ENCODE peak calls at places on chromosomes 12 and 14, in ten cellular contexts. R is AG20443, I is left cardiac atrium, S is cortex of kidney, H is glomerular endothelial cell, Q is hypothalamus, A is EL, N is AG10803, Y is Ammon's horn, M is astrocyte of the cerebellum. D is an unnamed sample.

GRCh38 chr12:27437839-27438238 is 8.7 kb upstream of the SMCO2 start:
- DNase-seq in R (no peak), I (no peak), S (no peak), H (no peak), Q (no peak), A (no peak), N (no peak), Y (no peak), M (no peak), D (no peak)

GRCh38 chr12:78331764-78332163 is 501.1 kb downstream of the NAV3 start:
- DNase-seq in R (no peak), I (no peak), S (no peak), H (no peak), Q (no peak), A (no peak), N (peak), Y (peak), M (no peak), D (no peak)

GRCh38 chr12:42760550-42760949 is 171.0 kb upstream of the PRICKLE1 start:
- DNase-seq in R (no peak), I (no peak), S (no peak), H (no peak), Q (no peak), A (no peak), N (no peak), Y (no peak), M (no peak), D (no peak)

GRCh38 chr14:92630367-92630766 is 116.8 kb downstream of the RIN3 start:
- DNase-seq in R (no peak), I (no peak), S (no peak), H (no peak), Q (no peak), A (no peak), N (no peak), Y (no peak), M (no peak), D (no peak)

GRCh38 chr12:12735301-12735700 is 18.1 kb downstream of the CDKN1B start:
- DNase-seq in R (no peak), I (no peak), S (no peak), H (no peak), Q (no peak), A (peak), N (peak), Y (no peak), M (no peak), D (peak)

GRCh38 chr14:92702441-92702918 is 45.9 kb downstream of the LGMN start:
- DNase-seq in R (no peak), I (no peak), S (no peak), H (no peak), Q (no peak), A (no peak), N (no peak), Y (peak), M (no peak), D (no peak)

GRCh38 chr12:113844495-113845175 is 121.5 kb downstream of the RBM19 start:
- DNase-seq in R (no peak), I (no peak), S (no peak), H (no peak), Q (no peak), A (no peak), N (no peak), Y (no peak), M (no peak), D (no peak)

GRCh38 chr14:69658664-69659261 is 47.4 kb downstream of the SUSD6 start:
- DNase-seq in R (no peak), I (no peak), S (no peak), H (no peak), Q (no peak), A (no peak), N (no peak), Y (no peak), M (no peak), D (no peak)

GRCh38 chr12:131994589-131994988 is 44.8 kb downstream of the EP400 start:
- DNase-seq in R (no peak), I (no peak), S (no peak), H (no peak), Q (no peak), A (no peak), N (no peak), Y (no peak), M (no peak), D (no peak)

GRCh38 chr14:68666206-68666730 is 126.6 kb downstream of the ZFP36L1 start:
- DNase-seq in R (no peak), I (no peak), S (no peak), H (no peak), Q (no peak), A (no peak), N (no peak), Y (no peak), M (no peak), D (no peak)

GRCh38 chr12:23556661-23557060 is 392.8 kb downstream of the SOX5 start:
- DNase-seq in R (no peak), I (no peak), S (no peak), H (no peak), Q (no peak), A (no peak), N (no peak), Y (no peak), M (no peak), D (no peak)

GRCh38 chr14:61601923-61602732 is 93.2 kb upstream of the HIF1A start:
- DNase-seq in R (no peak), I (no peak), S (no peak), H (no peak), Q (no peak), A (no peak), N (no peak), Y (no peak), M (no peak), D (no peak)

GRCh38 chr14:92717571-92718042 is 30.8 kb downstream of the LGMN start:
- DNase-seq in R (no peak), I (no peak), S (no peak), H (no peak), Q (no peak), A (no peak), N (no peak), Y (no peak), M (no peak), D (no peak)

GRCh38 chr12:86411710-86412109 is 155.5 kb upstream of the MGAT4C start:
- DNase-seq in R (no peak), I (no peak), S (no peak), H (no peak), Q (no peak), A (no peak), N (no peak), Y (no peak), M (no peak), D (no peak)

GRCh38 chr14:56810850-56811595 is 744 bp upstream of the OTX2 start:
- DNase-seq in R (no peak), I (no peak), S (no peak), H (no peak), Q (no peak), A (no peak), N (no peak), Y (no peak), M (no peak), D (no peak)

GRCh38 chr14:73452341-73453191 is 5.8 kb downstream of the NUMB start:
- DNase-seq in R (no peak), I (no peak), S (no peak), H (no peak), Q (no peak), A (peak), N (peak), Y (no peak), M (peak), D (peak)

GRCh38 chr12:9134981-9135628 is 19.4 kb upstream of the A2M start:
- DNase-seq in R (no peak), I (no peak), S (no peak), H (no peak), Q (no peak), A (peak), N (no peak), Y (no peak), M (no peak), D (no peak)

GRCh38 chr12:46365951-46366379 is 6.6 kb downstream of the SLC38A2 start:
- DNase-seq in R (no peak), I (no peak), S (no peak), H (no peak), Q (no peak), A (no peak), N (no peak), Y (no peak), M (no peak), D (no peak)

GRCh38 chr14:64943556-64943955 is 1.0 kb upstream of the GPX2 start:
- DNase-seq in R (no peak), I (no peak), S (no peak), H (no peak), Q (no peak), A (no peak), N (no peak), Y (no peak), M (no peak), D (no peak)

GRCh38 chr14:53011053-53011462 is 60.2 kb upstream of the FERMT2 start:
- DNase-seq in R (peak), I (peak), S (no peak), H (no peak), Q (no peak), A (peak), N (peak), Y (peak), M (peak), D (peak)

GRCh38 chr12:107134558-107134957 is 41.2 kb upstream of the CRY1 start:
- DNase-seq in R (no peak), I (no peak), S (no peak), H (no peak), Q (no peak), A (peak), N (no peak), Y (no peak), M (no peak), D (no peak)

GRCh38 chr14:103206023-103206481 is 82.8 kb downstream of the TNFAIP2 start:
- DNase-seq in R (peak), I (no peak), S (no peak), H (no peak), Q (no peak), A (no peak), N (peak), Y (no peak), M (no peak), D (no peak)

GRCh38 chr12:132488127-132489077 is 1.5 kb upstream of the FBRSL1 start:
- DNase-seq in R (no peak), I (peak), S (no peak), H (no peak), Q (no peak), A (no peak), N (no peak), Y (no peak), M (no peak), D (no peak)

GRCh38 chr12:129052373-129052772 is 199.1 kb downstream of the GLT1D1 start:
- DNase-seq in R (no peak), I (no peak), S (no peak), H (no peak), Q (no peak), A (no peak), N (no peak), Y (no peak), M (no peak), D (no peak)

GRCh38 chr14:69149461-69150244 is 3.3 kb downstream of the DCAF5 start:
- DNase-seq in R (no peak), I (no peak), S (no peak), H (no peak), Q (no peak), A (peak), N (peak), Y (no peak), M (no peak), D (no peak)

GRCh38 chr14:93520053-93520607 is 89.4 kb downstream of the UNC79 start:
- DNase-seq in R (no peak), I (no peak), S (no peak), H (no peak), Q (no peak), A (no peak), N (no peak), Y (no peak), M (no peak), D (no peak)

D was measured in RPMI7951.